ENCODE peak calls at places on chromosomes 5 and 9, in four cellular contexts. J is HepG2, Y is GM12878, M is K562. W is an unnamed sample.

GRCh38 chr5:124411089-124411488 is 335.4 kb downstream of the ZNF608 start:
- DNase-seq in J (no peak), Y (peak; percentile 4), M (no peak), W (no peak)

GRCh38 chr5:178113141-178113787 is at the start of gene N4BP3:
- DNase-seq in Y (no peak), J (no peak), M (peak; percentile 90), W (no peak)

GRCh38 chr9:104232781-104233341 is 138.8 kb downstream of the SMC2 start:
- DNase-seq in M (no peak), Y (no peak), J (no peak), W (no peak)

GRCh38 chr5:33793836-33794549 is 97.8 kb downstream of the ADAMTS12 start:
- DNase-seq in J (no peak), Y (no peak), M (no peak), W (no peak)

GRCh38 chr5:109898547-109899544 is 209.1 kb downstream of the MAN2A1 start:
- DNase-seq in Y (no peak), M (no peak), J (no peak), W (no peak)

GRCh38 chr9:81585191-81585763 is 104.1 kb downstream of the TLE1 start:
- DNase-seq in Y (no peak), J (no peak), M (no peak), W (no peak)

GRCh38 chr5:168946363-168946762 is 354.6 kb downstream of the SLIT3 start:
- DNase-seq in J (no peak), M (no peak), Y (no peak), W (no peak)

GRCh38 chr9:133603165-133603927 is 5.8 kb downstream of the FAM163B start:
- DNase-seq in M (no peak), J (no peak), Y (no peak), W (no peak)

GRCh38 chr9:130636648-130637020 is 27.8 kb upstream of the PRDM12 start:
- DNase-seq in Y (no peak), M (no peak), J (no peak), W (no peak)

GRCh38 chr9:7137571-7137970 is 379.8 kb downstream of the KDM4C start:
- DNase-seq in M (no peak), Y (no peak), J (no peak), W (no peak)

GRCh38 chr5:93476211-93476851 is 104.7 kb downstream of the NR2F1-AS1 start:
- DNase-seq in Y (no peak), M (no peak), J (no peak), W (no peak)

GRCh38 chr5:145917288-145917687 is 19.1 kb upstream of the SH3RF2 start:
- DNase-seq in J (no peak), M (no peak), Y (no peak), W (no peak)

GRCh38 chr5:36662291-36662851 is 56.0 kb downstream of the SLC1A3 start:
- DNase-seq in J (no peak), M (no peak), Y (no peak), W (peak; percentile 51)

GRCh38 chr5:174818430-174818829 is 94.0 kb downstream of the MSX2 start:
- DNase-seq in Y (no peak), J (no peak), M (no peak), W (no peak)

GRCh38 chr9:4857163-4857562 is 64.4 kb downstream of the RCL1 start:
- DNase-seq in M (no peak), J (no peak), Y (no peak), W (no peak)

GRCh38 chr5:72543365-72543764 is 36.2 kb upstream of the ZNF366 start:
- DNase-seq in Y (no peak), M (no peak), J (no peak), W (no peak)

GRCh38 chr5:126527892-126528291 is 67.1 kb downstream of the ALDH7A1 start:
- DNase-seq in J (no peak), M (no peak), Y (no peak), W (no peak)

GRCh38 chr5:1461396-1461795 is 16.2 kb upstream of the SLC6A3 start:
- DNase-seq in J (no peak), M (no peak), Y (no peak), W (no peak)

GRCh38 chr5:94347130-94347529 is 271.3 kb downstream of the KIAA0825 start:
- DNase-seq in Y (no peak), M (no peak), J (no peak), W (no peak)

GRCh38 chr5:139282195-139282557 is 11.4 kb upstream of the MATR3 start:
- DNase-seq in M (no peak), J (no peak), Y (no peak), W (no peak)
- TF ChIP-seq GABPA in M (no peak), J (no peak), Y (no peak), W (no peak)

GRCh38 chr5:142922223-142922952 is 152.2 kb downstream of the ARHGAP26 start:
- DNase-seq in M (peak; percentile 24), Y (peak; percentile 21), J (peak; percentile 95), W (peak; percentile 64)
- TF ChIP-seq CTCF in M (peak; percentile 23), Y (peak; percentile 41), J (peak; percentile 65), W (peak; percentile 7)

DNA sequence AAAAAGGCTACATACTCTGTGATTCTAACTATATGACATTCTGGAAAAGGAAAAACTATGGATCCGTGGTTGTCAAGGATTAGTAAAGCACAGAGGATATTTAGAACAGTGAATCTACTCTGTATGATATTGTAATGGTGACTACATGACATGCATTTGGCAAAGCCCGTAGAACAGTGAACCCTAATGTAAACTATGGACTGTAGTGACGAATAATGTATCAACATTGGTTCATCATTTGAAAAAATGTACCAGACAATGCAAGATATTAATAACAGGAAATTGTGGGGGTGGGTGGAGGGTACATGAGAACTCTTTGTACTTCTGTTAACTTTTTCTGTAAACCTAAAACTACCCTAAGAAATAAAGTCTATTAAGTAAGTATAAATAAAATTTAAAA is 101.5 kb upstream of the TBC1D2 start:
- DNase-seq in Y (no peak), M (no peak), J (no peak), W (no peak)
- H3K27ac ChIP-seq in Y (no peak overlapping the region), M (no peak overlapping the region), J (no peak overlapping the region), W (no peak overlapping the region)

GRCh38 chr9:37988041-37988440 is 81.0 kb downstream of the SHB start:
- DNase-seq in M (no peak), Y (no peak), J (no peak), W (no peak)
- TF ChIP-seq GABPA in M (no peak), Y (no peak), J (no peak), W (no peak)

GRCh38 chr9:135291165-135291564 is 188.4 kb upstream of the PPP1R26 start:
- DNase-seq in M (peak; percentile 23), J (no peak), Y (no peak), W (no peak)
- TF ChIP-seq CTCF in M (no peak), J (no peak), Y (no peak), W (no peak)

DNA sequence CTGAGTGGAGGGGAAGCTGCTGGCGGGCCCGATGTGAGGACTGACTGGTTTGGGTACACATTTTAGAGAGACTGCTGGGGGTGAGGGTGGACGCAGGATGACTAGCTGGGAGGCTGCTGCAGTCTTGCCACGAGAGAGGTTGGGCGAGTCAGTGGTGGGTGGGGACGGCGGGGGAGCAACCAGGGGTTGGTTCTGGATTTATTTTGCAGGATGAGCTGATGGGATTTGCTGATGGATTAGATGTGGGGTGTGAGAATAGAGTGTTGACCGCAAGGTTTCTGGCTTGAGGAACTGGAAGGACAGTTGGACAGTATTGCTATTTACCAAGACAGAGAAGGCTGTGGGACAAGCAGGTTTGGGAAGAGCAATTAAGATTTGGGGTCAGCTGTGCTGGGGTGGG is 5.8 kb upstream of the NDST1 start:
- DNase-seq in Y (no peak), J (no peak), M (no peak), W (no peak)
- H3K27ac ChIP-seq in Y (no peak overlapping the region), J (no peak overlapping the region), M (no peak overlapping the region), W (no peak overlapping the region)

GRCh38 chr5:80967500-80968181 is 7.5 kb downstream of the RASGRF2 start:
- DNase-seq in M (no peak), J (peak; percentile 88), Y (no peak), W (no peak)
- TF ChIP-seq GABPA in M (no peak), J (no peak), Y (no peak), W (no peak)

W was measured in HL-60.